ENCODE peak calls at places on chromosomes 1 and 21, in six cellular contexts. O, C, J, V, D and N are unnamed samples.

GRCh38 chr1:162612606-162613400 is 19.5 kb upstream of the DDR2 start:
- DNase-seq in O (no peak), C (no peak), J (no peak), V (peak), D (no peak), N (no peak)

GRCh38 chr21:17688912-17689874 is 76.5 kb upstream of the BTG3 start:
- DNase-seq in O (no peak), C (peak), J (peak), V (peak), D (peak), N (peak)

GRCh38 chr1:19812875-19813650 is 2.0 kb downstream of the RNF186 start:
- DNase-seq in O (no peak), C (no peak), J (no peak), V (no peak), D (no peak), N (no peak)

GRCh38 chr1:232509570-232509969 is 120.4 kb downstream of the SIPA1L2 start:
- DNase-seq in O (no peak), C (no peak), J (no peak), V (no peak), D (no peak), N (no peak)

GRCh38 chr21:43328591-43329360 is 98.2 kb downstream of the SIK1 start:
- DNase-seq in O (no peak), C (no peak), J (no peak), V (no peak), D (no peak), N (no peak)

GRCh38 chr1:201675143-201675542 is 136.2 kb downstream of the NAV1 start:
- DNase-seq in O (no peak), C (no peak), J (no peak), V (peak), D (no peak), N (no peak)

GRCh38 chr1:9228589-9228988 is 6.0 kb upstream of the H6PD start:
- DNase-seq in O (no peak), C (no peak), J (no peak), V (no peak), D (peak), N (peak)

GRCh38 chr21:31524140-31524539 is 135.4 kb upstream of the SOD1 start:
- DNase-seq in O (no peak), C (no peak), J (peak), V (no peak), D (no peak), N (no peak)

GRCh38 chr1:87061742-87062156 is 147.3 kb downstream of the HS2ST1 start:
- DNase-seq in O (no peak), C (no peak), J (no peak), V (no peak), D (no peak), N (no peak)

GRCh38 chr1:36232212-36233031 is 8.2 kb downstream of the THRAP3 start:
- DNase-seq in O (no peak), C (no peak), J (no peak), V (no peak), D (no peak), N (no peak)

GRCh38 chr1:39110325-39110851 is 84.2 kb downstream of the NDUFS5 start:
- DNase-seq in O (no peak), C (no peak), J (no peak), V (peak), D (no peak), N (no peak)

GRCh38 chr1:212108981-212109380 is 73.4 kb downstream of the DTL start:
- DNase-seq in O (no peak), C (no peak), J (no peak), V (no peak), D (no peak), N (no peak)

GRCh38 chr1:179083031-179083345 is 1.1 kb downstream of the TOR3A start:
- DNase-seq in O (no peak), C (no peak), J (no peak), V (no peak), D (peak), N (peak)